ENCODE peak calls at places on chromosomes 12 and 14, in seven cellular contexts. O, P, Z, R, E, B and C are unnamed samples.

GRCh38 chr12:43578782-43579181 is 26.8 kb upstream of the ADAMTS20 start:
- DNase-seq in P (no peak), Z (no peak), B (no peak), O (no peak), R (no peak), E (no peak), C (peak; percentile 17)

GRCh38 chr14:51653096-51653814 is 1.5 kb downstream of the FRMD6 start:
- DNase-seq in P (peak; percentile 58), O (no peak), B (peak; percentile 2), Z (no peak), R (peak; percentile 91), E (no peak), C (peak; percentile 42)

GRCh38 chr14:103581954-103582703 is 19.4 kb downstream of the COA8 start:
- DNase-seq in E (no peak), R (no peak), O (no peak), P (no peak), Z (no peak), B (peak; percentile 52), C (peak; percentile 97)

GRCh38 chr12:111850526-111850925 is 8.5 kb downstream of the MAPKAPK5 start:
- DNase-seq in B (no peak), P (no peak), R (no peak), Z (no peak), O (no peak), E (no peak), C (no peak)

GRCh38 chr12:49296836-49297694 is 2.1 kb downstream of the PRPH start:
- DNase-seq in P (peak; percentile 90), Z (peak; percentile 58), R (no peak), O (peak; percentile 48), E (no peak), B (peak; percentile 81), C (no peak)

GRCh38 chr14:94406910-94407309 is 18.5 kb upstream of the SERPINA1 start:
- DNase-seq in E (no peak), P (no peak), B (no peak), O (no peak), R (no peak), Z (no peak), C (no peak)

GRCh38 chr12:750356-751191 is 1.8 kb upstream of the WNK1 start:
- DNase-seq in B (peak; percentile 49), R (no peak), Z (no peak), O (no peak), P (no peak), E (no peak), C (no peak)

GRCh38 chr14:56422703-56423213 is 156.8 kb upstream of the TMEM260 start:
- DNase-seq in E (no peak), O (peak; percentile 21), P (peak; percentile 50), B (peak; percentile 40), Z (peak; percentile 30), R (peak; percentile 94), C (peak; percentile 55)

GRCh38 chr12:6843118-6843902 is 2.6 kb downstream of the GNB3 start:
- DNase-seq in R (no peak), B (peak; percentile 71), P (no peak), O (no peak), Z (peak; percentile 39), E (no peak), C (no peak)

GRCh38 chr14:92693998-92694780 is 54.2 kb downstream of the LGMN start:
- DNase-seq in O (peak; percentile 88), Z (no peak), B (no peak), R (peak; percentile 50), P (peak; percentile 73), E (no peak), C (peak; percentile 51)

GRCh38 chr12:118773956-118774723 is 207.2 kb upstream of the SRRM4 start:
- DNase-seq in O (no peak), P (no peak), Z (no peak), B (no peak), R (no peak), E (no peak), C (no peak)

GRCh38 chr12:63985945-63986344 is 141.4 kb downstream of the SRGAP1 start:
- DNase-seq in O (peak; percentile 5), Z (no peak), B (no peak), R (no peak), E (no peak), P (no peak), C (no peak)

GRCh38 chr12:119457251-119457650 is 122.7 kb downstream of the CCDC60 start:
- DNase-seq in O (no peak), Z (no peak), P (no peak), E (no peak), R (no peak), B (no peak), C (no peak)

GRCh38 chr12:93683410-93683809 is 6.2 kb downstream of the CRADD start:
- DNase-seq in R (no peak), Z (no peak), B (no peak), P (no peak), O (no peak), E (no peak), C (no peak)

GRCh38 chr12:55396326-55396725 is 4.0 kb upstream of the OR6C65 start:
- DNase-seq in P (no peak), Z (no peak), R (no peak), O (no peak), E (no peak), B (no peak), C (no peak)

GRCh38 chr14:24542346-24542936 is 33.6 kb downstream of the CTSG start:
- DNase-seq in P (no peak), O (no peak), Z (no peak), B (no peak), E (no peak), R (no peak), C (peak; percentile 99)

GRCh38 chr14:78586681-78587080 is 416.5 kb downstream of the NRXN3 start:
- DNase-seq in E (no peak), O (no peak), B (no peak), R (no peak), P (no peak), Z (no peak), C (no peak)

GRCh38 chr14:68576031-68576430 is 216.8 kb downstream of the ZFP36L1 start:
- DNase-seq in R (peak; percentile 32), Z (no peak), E (no peak), B (no peak), P (no peak), O (no peak), C (peak; percentile 43)

GRCh38 chr14:102272392-102272791 is 32.6 kb downstream of the MOK start:
- DNase-seq in R (no peak), Z (no peak), E (no peak), P (no peak), B (no peak), O (no peak), C (peak; percentile 40)

GRCh38 chr14:56738020-56738419 is 72.3 kb downstream of the OTX2 start:
- DNase-seq in R (no peak), P (no peak), E (no peak), Z (no peak), O (no peak), B (no peak), C (no peak)

GRCh38 chr12:57069522-57069921 is 9.1 kb downstream of the NEMP1 start:
- DNase-seq in P (peak; percentile 86), O (peak; percentile 81), B (peak; percentile 97), E (peak; percentile 71), Z (peak; percentile 95), R (peak; percentile 96), C (peak; percentile 78)

DNA sequence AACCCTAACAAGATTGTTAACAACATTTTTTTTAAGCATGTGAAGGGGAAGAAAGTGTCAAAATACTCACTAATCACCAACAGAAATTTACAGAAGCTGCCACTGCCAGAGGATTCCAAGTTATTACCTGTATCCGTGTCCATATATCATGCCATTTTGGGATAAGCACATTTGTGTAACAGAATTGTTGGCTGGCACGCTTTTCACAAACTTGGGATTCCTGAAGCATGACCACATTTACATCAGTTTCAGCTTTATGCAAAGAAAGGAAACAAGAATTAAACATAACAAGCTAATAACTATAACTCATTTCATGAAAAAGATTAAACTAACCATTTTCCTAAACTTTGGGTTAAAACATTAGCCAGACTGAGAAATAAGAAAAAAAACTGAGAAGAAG is 5.9 kb downstream of the NEMP1 start:
- DNase-seq in O (no peak), E (no peak), Z (no peak), B (no peak), R (peak; percentile 21), P (no peak), C (no peak)
- H3K4me3 ChIP-seq in O (no peak overlapping the region), E (no peak overlapping the region), Z (no peak overlapping the region), B (no peak overlapping the region), R (no peak overlapping the region), P (no peak overlapping the region), C (no peak overlapping the region)

GRCh38 chr12:24972078-24972477 is 23.2 kb upstream of the BCAT1 start:
- DNase-seq in O (no peak), R (no peak), E (no peak), Z (no peak), P (no peak), B (no peak), C (no peak)
- H3K4me3 ChIP-seq in O (no peak overlapping the region), R (no peak overlapping the region), E (no peak overlapping the region), Z (no peak overlapping the region), P (no peak overlapping the region), B (no peak overlapping the region), C (no peak overlapping the region)

GRCh38 chr12:27782481-27782880 is 2.4 kb upstream of the MANSC4 start:
- DNase-seq in B (no peak), E (no peak), O (no peak), Z (no peak), P (no peak), R (no peak), C (no peak)
- H3K4me3 ChIP-seq in B (peak overlapping the region; percentile 75), E (no peak overlapping the region), O (no peak overlapping the region), Z (no peak overlapping the region), P (peak overlapping the region; percentile 1), R (no peak overlapping the region), C (no peak overlapping the region)

GRCh38 chr14:96393292-96393691 is 1.4 kb downstream of the AK7 start:
- DNase-seq in E (no peak), Z (no peak), R (no peak), B (no peak), P (no peak), O (no peak), C (no peak)

GRCh38 chr14:96394047-96394815 is 2.3 kb downstream of the AK7 start:
- DNase-seq in R (no peak), P (no peak), O (no peak), B (no peak), E (no peak), Z (no peak), C (no peak)

GRCh38 chr14:96391293-96392118 is 422 bp upstream of the AK7 start:
- DNase-seq in Z (peak; percentile 96), O (peak; percentile 82), E (peak; percentile 99), B (peak; percentile 95), P (peak; percentile 96), R (peak; percentile 98), C (peak; percentile 76)

GRCh38 chr14:96385385-96385784 is 6.5 kb upstream of the AK7 start:
- DNase-seq in B (no peak), R (no peak), P (no peak), O (no peak), Z (no peak), E (no peak), C (no peak)

GRCh38 chr14:96390965-96391292 is 999 bp upstream of the AK7 start:
- DNase-seq in R (no peak), B (peak; percentile 4), O (no peak), Z (no peak), E (no peak), P (peak; percentile 2), C (no peak)
- H3K4me3 ChIP-seq in R (peak overlapping the region; percentile 75), B (peak overlapping the region; percentile 69), O (peak overlapping the region; percentile 65), Z (peak overlapping the region; percentile 53), E (peak overlapping the region; percentile 91), P (peak overlapping the region; percentile 72), C (peak overlapping the region; percentile 71)